ENCODE peak calls at places on chromosomes 13 and 19, in seven cellular contexts. W is cardiac fibroblast; C is HepG2; Q is heart left ventricle; R is activated CD4-positive, alpha-beta T cell treated with anti-CD3 and anti-CD28 coated beads, Interleukin-2, amount 50 U/mL, for 24 hours; A is NCI-H460; P is aorta. G is an unnamed sample.

GRCh38 chr13:85910962-85911361 is 111.7 kb upstream of the SLITRK6 start:
- DNase-seq in C (no peak), W (no peak), R (no peak), Q (no peak), P (no peak), A (no peak), G (no peak)

GRCh38 chr19:489418-490196 is 6.7 kb upstream of the MADCAM1 start:
- DNase-seq in Q (no peak), C (peak), P (peak), A (no peak), R (no peak), W (peak), G (no peak)

GRCh38 chr19:48351341-48351752 is 12.4 kb downstream of the TMEM143 start:
- DNase-seq in W (peak), P (peak), C (peak), Q (peak), R (peak), A (peak), G (no peak)

GRCh38 chr13:94419304-94419943 is 60.1 kb downstream of the DCT start:
- DNase-seq in R (no peak), P (no peak), Q (no peak), W (peak), C (no peak), A (no peak), G (no peak)

GRCh38 chr19:10271543-10272086 is 695 bp downstream of the ICAM1 start:
- DNase-seq in W (peak), C (no peak), P (no peak), Q (no peak), R (peak), A (no peak), G (no peak)

GRCh38 chr19:42396248-42396541 is 6.1 kb upstream of the CNFN start:
- DNase-seq in C (no peak), P (no peak), A (no peak), Q (no peak), W (no peak), R (no peak), G (no peak)

GRCh38 chr19:6963937-6964336 is 57.3 kb downstream of the MBD3L2B start:
- DNase-seq in Q (no peak), W (no peak), R (no peak), P (no peak), A (no peak), C (no peak), G (no peak)

GRCh38 chr19:39582891-39583625 is 19.3 kb upstream of the LGALS13 start:
- DNase-seq in R (no peak), Q (no peak), W (no peak), A (no peak), P (no peak), C (no peak), G (no peak)

GRCh38 chr19:18789883-18790565 is 1.1 kb downstream of the COMP start:
- DNase-seq in P (no peak), R (no peak), A (no peak), Q (no peak), W (peak), C (no peak), G (peak)

GRCh38 chr19:21308778-21309177 is 20.4 kb downstream of the ZNF708 start:
- DNase-seq in R (no peak), C (no peak), A (no peak), Q (no peak), P (no peak), W (no peak), G (no peak)

GRCh38 chr13:39655041-39655568 is 357 bp upstream of the COG6 start:
- DNase-seq in W (peak), C (no peak), P (no peak), Q (no peak), A (no peak), R (no peak), G (no peak)

GRCh38 chr13:82758056-82758455 is 1124.2 kb downstream of the SLITRK1 start:
- DNase-seq in Q (no peak), A (no peak), R (no peak), P (no peak), C (peak), W (peak), G (peak)

GRCh38 chr13:66618702-66619101 is 611.4 kb downstream of the PCDH9 start:
- DNase-seq in W (peak), Q (no peak), R (no peak), P (no peak), C (peak), A (peak), G (no peak)

GRCh38 chr13:24050292-24050711 is 110.2 kb upstream of the SPATA13 start:
- DNase-seq in R (no peak), Q (no peak), W (peak), P (peak), C (no peak), A (no peak), G (no peak)

GRCh38 chr13:99626461-99627082 is 125.3 kb downstream of the TM9SF2 start:
- DNase-seq in C (no peak), A (no peak), W (peak), Q (no peak), R (no peak), P (no peak), G (no peak)

GRCh38 chr13:48580185-48580803 is 47.4 kb upstream of the RCBTB2 start:
- DNase-seq in W (peak), C (peak), Q (peak), A (peak), R (peak), P (peak), G (no peak)

GRCh38 chr13:32585625-32586021 is 629 bp upstream of the PDS5B start:
- DNase-seq in A (no peak), W (no peak), Q (peak), P (no peak), R (no peak), C (no peak), G (no peak)

G was measured in H1.